ENCODE peak calls at places on chromosome X, in four cellular contexts. T is HepG2, D is K562, G is GM12878. O is an unnamed sample.

GRCh38 chrX:1393871-1394615 is 2.1 kb upstream of the SLC25A6 start:
- DNase-seq in T (no peak), D (no peak), G (no peak), O (no peak)

GRCh38 chrX:132463411-132463810 is 25.4 kb downstream of the MBNL3 start:
- DNase-seq in T (no peak), D (peak), G (no peak), O (no peak)

GRCh38 chrX:152958047-152958446 is 35.9 kb downstream of the PNMA5 start:
- DNase-seq in T (no peak), D (no peak), G (no peak), O (no peak)

GRCh38 chrX:111914398-111915092 is 38.6 kb downstream of the TRPC5OS start:
- DNase-seq in T (no peak), D (no peak), G (no peak), O (no peak)

GRCh38 chrX:136810493-136810892 is 29.8 kb upstream of the ARHGEF6 start:
- DNase-seq in T (no peak), D (no peak), G (no peak), O (no peak)

GRCh38 chrX:136214551-136214950 is 36.6 kb downstream of the MAP7D3 start:
- DNase-seq in T (peak), D (no peak), G (no peak), O (no peak)

GRCh38 chrX:23554304-23554703 is 113.0 kb upstream of the PRDX4 start:
- DNase-seq in T (peak), D (peak), G (no peak), O (peak)

GRCh38 chrX:136251042-136251991 is at the start of gene MAP7D3:
- DNase-seq in T (no peak), D (peak), G (no peak), O (peak)

GRCh38 chrX:93585661-93586060 is 87.7 kb downstream of the NAP1L3 start:
- DNase-seq in T (no peak), D (no peak), G (no peak), O (no peak)

GRCh38 chrX:129959493-129959832 is 23.0 kb upstream of the BCORL1 start:
- DNase-seq in T (no peak), D (peak), G (no peak), O (no peak)

GRCh38 chrX:2819345-2820130 is 9.2 kb upstream of the GYG2 start:
- DNase-seq in T (peak), D (peak), G (no peak), O (peak)

GRCh38 chrX:43121637-43122036 is 343.7 kb upstream of the PPP1R2C start:
- DNase-seq in T (no peak), D (no peak), G (no peak), O (no peak)

GRCh38 chrX:69195197-69195596 is 29.9 kb upstream of the PJA1 start:
- DNase-seq in T (peak), D (no peak), G (no peak), O (no peak)

GRCh38 chrX:47232803-47233332 is at the start of gene USP11:
- DNase-seq in T (peak), D (peak), G (no peak), O (peak)

GRCh38 chrX:104370089-104370488 is 115.4 kb upstream of the ESX1 start:
- DNase-seq in T (peak), D (peak), G (no peak), O (peak)

GRCh38 chrX:70322784-70323183 is 32.9 kb downstream of the KIF4A start:
- DNase-seq in T (no peak), D (no peak), G (no peak), O (no peak)

GRCh38 chrX:29470029-29470428 is 745.3 kb upstream of the MAGEB2 start:
- DNase-seq in T (no peak), D (no peak), G (no peak), O (no peak)

GRCh38 chrX:129318375-129318774 is 204.9 kb downstream of the SMARCA1 start:
- DNase-seq in T (peak), D (no peak), G (no peak), O (peak)

GRCh38 chrX:131227608-131228007 is 61.5 kb downstream of the IGSF1 start:
- DNase-seq in T (no peak), D (no peak), G (no peak), O (no peak)

GRCh38 chrX:1524874-1525582 is 12.0 kb downstream of the P2RY8 start:
- DNase-seq in T (no peak), D (no peak), G (no peak), O (no peak)

GRCh38 chrX:25079020-25079419 is 63.3 kb upstream of the ARX start:
- DNase-seq in T (no peak), D (no peak), G (no peak), O (no peak)

GRCh38 chrX:49276671-49277519 is 7.3 kb downstream of the PPP1R3F start:
- DNase-seq in T (no peak), D (no peak), G (no peak), O (no peak)

GRCh38 chrX:65607070-65607742 is 60.2 kb upstream of the MSN start:
- DNase-seq in T (no peak), D (no peak), G (no peak), O (no peak)

GRCh38 chrX:12002876-12003275 is 135.4 kb upstream of the FRMPD4 start:
- DNase-seq in T (no peak), D (no peak), G (no peak), O (no peak)

GRCh38 chrX:16488959-16489358 is 161.0 kb upstream of the S100G start:
- DNase-seq in T (no peak), D (no peak), G (no peak), O (no peak)
- TF ChIP-seq FOXK2 in T (no peak), D (no peak), G (no peak), O (no peak)

DNA sequence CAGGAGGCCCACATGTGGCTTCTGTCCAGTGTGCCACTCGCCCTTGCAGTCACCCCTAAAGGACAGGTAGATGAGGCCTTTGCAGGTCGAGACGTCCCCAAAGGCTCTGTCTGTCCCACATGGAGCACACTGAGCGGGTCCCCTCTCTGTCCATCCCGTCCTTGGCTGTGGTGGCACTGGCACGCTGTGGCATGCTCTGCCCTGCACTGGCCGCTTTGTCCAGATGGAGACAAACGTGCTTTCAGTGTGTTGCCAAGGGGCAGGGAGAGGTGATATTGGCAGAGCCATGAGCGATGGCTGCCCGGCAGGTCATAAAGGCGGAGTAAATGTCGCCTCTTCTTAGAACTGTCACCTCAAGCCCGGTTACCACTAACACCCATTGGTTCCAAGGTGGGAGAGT is 86.9 kb upstream of the CLDN34 start:
- DNase-seq in T (no peak), D (no peak), G (no peak), O (no peak)
- TF ChIP-seq FOXK2 in T (no peak), D (no peak), G (no peak), O (no peak)

DNA sequence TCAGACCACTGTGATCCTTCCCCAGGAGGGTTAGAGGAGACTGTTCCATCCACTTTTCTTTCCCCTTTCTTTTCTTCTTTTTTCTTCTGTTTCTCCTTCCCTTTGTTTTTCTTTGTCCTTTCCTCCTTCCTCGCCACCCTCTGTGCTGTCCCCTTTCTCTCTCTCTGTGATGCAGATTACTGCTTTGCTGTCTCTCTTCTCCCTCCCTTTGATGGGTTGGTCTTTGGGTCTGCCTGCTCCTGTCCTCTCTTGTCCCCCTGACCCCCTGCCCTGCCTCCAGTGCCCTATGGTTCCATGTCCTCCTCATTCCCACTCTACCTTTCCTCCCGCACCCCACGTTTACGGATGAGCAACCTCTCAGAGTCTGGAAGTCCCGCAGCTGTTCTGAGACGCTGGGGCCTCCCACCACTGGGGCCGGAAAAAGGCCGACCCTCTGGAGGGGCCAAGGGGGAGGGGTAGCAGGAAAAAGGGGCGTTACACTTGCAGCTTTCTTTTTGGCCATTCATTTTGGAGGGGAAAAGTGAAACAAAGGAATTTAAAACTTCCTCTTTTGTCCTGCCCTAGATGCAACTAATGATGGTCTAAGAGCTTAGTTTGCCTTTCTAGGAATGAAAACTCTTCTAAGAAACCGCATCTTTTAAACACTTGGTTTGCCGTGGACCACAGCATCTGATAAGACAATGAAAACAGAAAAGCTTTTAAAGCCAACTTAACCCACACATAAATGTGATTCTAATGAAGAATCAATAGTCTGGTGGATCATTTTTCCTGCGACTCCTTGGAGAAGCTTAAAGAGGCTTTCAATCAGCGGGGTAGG is 24.5 kb upstream of the TSR2 start:
- DNase-seq in T (no peak), D (no peak), G (no peak), O (no peak)
- TF ChIP-seq FOXK2 in T (no peak), D (no peak), G (no peak), O (no peak)

GRCh38 chrX:14489437-14489836 is 39.9 kb upstream of the GLRA2 start:
- DNase-seq in T (no peak), D (no peak), G (no peak), O (no peak)
- TF ChIP-seq FOXK2 in T (no peak), D (no peak), G (no peak), O (no peak)

GRCh38 chrX:73944582-73944947 is 359.4 kb upstream of the ZCCHC13 start:
- DNase-seq in T (no peak), D (no peak), G (no peak), O (no peak)
- TF ChIP-seq FOXK2 in T (no peak), D (no peak), G (no peak), O (no peak)

GRCh38 chrX:126815816-126816215 is 3.7 kb upstream of the PRR32 start:
- DNase-seq in T (no peak), D (no peak), G (no peak), O (no peak)

GRCh38 chrX:126824596-126824995 is 5.1 kb downstream of the PRR32 start:
- DNase-seq in T (no peak), D (no peak), G (no peak), O (no peak)

GRCh38 chrX:126819429-126819828 is at the start of gene PRR32:
- DNase-seq in T (no peak), D (no peak), G (no peak), O (no peak)

DNA sequence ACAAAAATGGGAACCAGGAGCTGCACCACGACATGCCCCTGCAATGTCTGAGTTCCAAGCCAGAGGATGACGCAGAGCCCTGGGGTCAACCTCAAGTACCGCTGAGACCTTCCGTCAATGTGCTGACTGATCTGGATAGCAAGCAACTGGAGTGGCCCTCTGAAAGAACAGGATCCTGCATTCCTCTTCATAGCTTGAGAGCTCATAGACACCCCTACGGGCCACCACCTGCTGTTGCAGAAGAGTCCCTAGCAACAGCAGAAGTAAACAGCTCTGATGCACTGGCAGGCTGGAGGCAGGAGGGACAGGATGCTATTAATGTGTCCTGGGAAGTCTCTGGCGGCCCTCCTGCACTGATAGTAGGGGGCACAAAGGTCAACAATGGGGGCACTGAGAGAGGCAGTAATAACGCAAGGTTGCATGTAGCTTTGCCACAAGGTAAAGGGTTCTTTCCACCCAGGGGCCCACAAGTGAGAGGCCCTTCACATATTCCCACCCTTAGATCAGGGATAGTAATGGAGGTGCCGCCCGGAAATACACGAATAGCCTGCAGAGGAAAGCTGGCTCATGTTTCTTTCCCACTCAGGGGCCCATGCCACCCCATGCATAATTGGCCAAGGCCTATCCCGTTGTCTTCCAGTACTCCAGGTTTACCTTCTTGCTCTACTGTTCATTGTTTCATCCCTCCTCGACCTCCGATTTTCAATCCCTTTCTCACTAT is 1.3 kb downstream of the PRR32 start:
- DNase-seq in T (no peak), D (no peak), G (no peak), O (no peak)
- TF ChIP-seq FOXK2 in T (no peak), D (no peak), G (no peak), O (no peak)

GRCh38 chrX:18833071-18833731 is 125.8 kb downstream of the PPEF1 start:
- DNase-seq in T (no peak), D (no peak), G (no peak), O (no peak)

GRCh38 chrX:18828832-18829404 is 121.5 kb downstream of the PPEF1 start:
- DNase-seq in T (peak), D (peak), G (no peak), O (no peak)
- TF ChIP-seq FOXK2 in T (no peak), D (no peak), G (no peak), O (no peak)

GRCh38 chrX:19799319-19800182 is 87.8 kb downstream of the SH3KBP1 start:
- DNase-seq in T (no peak), D (no peak), G (no peak), O (no peak)
- TF ChIP-seq FOXK2 in T (no peak), D (no peak), G (no peak), O (no peak)

GRCh38 chrX:138889152-138889551 is 177.6 kb upstream of the FGF13 start:
- DNase-seq in T (no peak), D (no peak), G (no peak), O (no peak)

GRCh38 chrX:138886769-138887168 is 175.3 kb upstream of the FGF13 start:
- DNase-seq in T (peak), D (no peak), G (no peak), O (no peak)

GRCh38 chrX:138885886-138886285 is 174.4 kb upstream of the FGF13 start:
- DNase-seq in T (no peak), D (no peak), G (no peak), O (no peak)

DNA sequence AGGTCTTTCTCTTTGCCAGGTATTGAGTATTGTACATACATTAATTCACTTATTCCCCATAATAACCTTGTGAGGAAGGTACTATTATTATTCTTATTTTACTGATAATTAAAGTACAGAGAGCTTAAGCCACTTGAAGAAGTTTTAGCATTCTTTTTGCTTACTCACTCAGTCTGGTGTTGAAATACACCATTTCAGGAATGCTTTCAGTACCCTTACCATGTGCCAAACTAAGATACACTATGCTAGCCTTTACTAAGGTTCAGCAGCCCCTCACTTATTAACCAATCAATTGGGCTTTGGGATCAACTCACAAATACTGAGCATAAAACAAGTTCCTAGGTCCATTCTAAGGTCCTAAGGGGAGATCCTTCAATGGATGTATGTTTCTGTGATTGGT is 179.0 kb upstream of the FGF13 start:
- DNase-seq in T (no peak), D (no peak), G (no peak), O (no peak)
- TF ChIP-seq FOXK2 in T (no peak), D (no peak), G (no peak), O (no peak)

GRCh38 chrX:108070891-108071290 is 20.5 kb downstream of the PSMD10 start:
- DNase-seq in T (no peak), D (no peak), G (no peak), O (no peak)

GRCh38 chrX:108071578-108071977 is 19.8 kb downstream of the PSMD10 start:
- DNase-seq in T (no peak), D (no peak), G (no peak), O (no peak)

GRCh38 chrX:108068121-108068520 is 23.2 kb downstream of the PSMD10 start:
- DNase-seq in T (no peak), D (no peak), G (no peak), O (no peak)

DNA sequence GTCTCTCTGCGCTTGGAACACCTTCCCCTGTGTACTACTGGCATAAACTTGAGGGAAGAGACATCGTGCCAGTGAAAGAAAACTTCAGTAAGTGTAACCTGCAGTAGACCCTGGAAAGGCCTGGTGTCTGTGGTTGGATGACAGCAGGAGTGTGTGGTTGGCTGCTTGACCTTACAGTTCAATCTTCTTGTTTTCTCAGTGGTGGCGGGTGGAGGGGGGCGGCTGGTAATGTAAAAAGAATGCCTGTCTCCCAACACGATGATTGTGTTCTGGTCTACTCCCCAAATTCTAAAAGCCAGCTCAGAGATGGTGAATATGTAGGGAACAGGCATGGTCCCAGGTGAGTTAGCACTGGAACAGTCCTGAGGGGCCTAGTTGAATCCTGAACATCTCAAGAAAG is 18.6 kb downstream of the PSMD10 start:
- DNase-seq in T (no peak), D (no peak), G (no peak), O (no peak)
- TF ChIP-seq FOXK2 in T (no peak), D (no peak), G (no peak), O (no peak)

O was measured in HEK293T.